ENCODE peak calls at places on chromosome 2, in five cellular contexts. K is brain microvascular endothelial cell, V is psoas muscle, X is GM06990, P is aorta. R is an unnamed sample.

GRCh38 chr2:98471402-98472131 is 26.9 kb downstream of the INPP4A start:
- DNase-seq in K (no peak), V (no peak), X (no peak), P (no peak), R (no peak)

GRCh38 chr2:234919711-234920110 is 32.1 kb upstream of the SH3BP4 start:
- DNase-seq in K (peak; percentile 44), V (no peak), X (no peak), P (no peak), R (no peak)

GRCh38 chr2:48249631-48250473 is 280.1 kb upstream of the STON1 start:
- DNase-seq in K (no peak), V (no peak), X (no peak), P (no peak), R (peak; percentile 34)

GRCh38 chr2:96538487-96539214 is 2.1 kb downstream of the ARID5A start:
- DNase-seq in K (peak; percentile 47), V (peak; percentile 76), X (peak; percentile 60), P (peak; percentile 93), R (no peak)

GRCh38 chr2:100196786-100197494 is 54.5 kb upstream of the AFF3 start:
- DNase-seq in K (no peak), V (no peak), X (no peak), P (no peak), R (no peak)

GRCh38 chr2:28161466-28161865 is 231.2 kb upstream of the FOSL2 start:
- DNase-seq in K (no peak), V (no peak), X (no peak), P (no peak), R (peak; percentile 15)

GRCh38 chr2:100381240-100381639 is 36.2 kb downstream of the CHST10 start:
- DNase-seq in K (peak; percentile 71), V (peak; percentile 69), X (peak; percentile 26), P (peak; percentile 87), R (peak; percentile 54)

GRCh38 chr2:61660511-61661388 is 122.6 kb upstream of the XPO1 start:
- DNase-seq in K (peak; percentile 16), V (peak; percentile 18), X (no peak), P (no peak), R (no peak)

GRCh38 chr2:180040146-180040925 is 33.2 kb upstream of the CWC22 start:
- DNase-seq in K (peak; percentile 77), V (no peak), X (no peak), P (no peak), R (no peak)

GRCh38 chr2:2191110-2191707 is 139.9 kb downstream of the MYT1L start:
- DNase-seq in K (no peak), V (no peak), X (no peak), P (no peak), R (no peak)

GRCh38 chr2:191758420-191759199 is 80.7 kb downstream of the NABP1 start:
- DNase-seq in K (peak; percentile 54), V (peak; percentile 17), X (peak; percentile 35), P (peak; percentile 60), R (peak; percentile 56)

DNA sequence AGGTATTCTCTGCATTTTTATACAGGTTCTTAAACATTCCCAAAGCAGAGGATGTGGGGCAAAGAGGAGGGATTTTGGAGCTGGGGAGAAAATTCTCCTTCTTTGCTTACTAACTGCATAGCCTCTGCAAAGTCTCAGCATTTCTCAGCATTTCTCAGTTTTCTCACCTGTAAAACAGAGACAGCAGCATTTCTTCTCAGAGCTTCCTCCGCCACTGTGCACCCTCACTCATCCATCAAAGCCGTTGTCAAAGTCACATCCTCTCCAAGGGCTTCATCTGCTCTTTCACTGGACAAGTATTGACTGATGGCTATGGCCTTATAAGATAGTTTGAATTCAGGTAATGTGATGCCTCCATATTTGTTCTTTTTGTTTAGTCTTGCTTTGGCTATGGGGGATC is 17.4 kb downstream of the MYO7B start:
- DNase-seq in K (no peak), V (no peak), X (no peak), P (no peak), R (no peak)
- H3K27me3 ChIP-seq in K (no peaks in the 10 kb centered on the region), V (no peaks in the 10 kb centered on the region), X (no peaks in the 10 kb centered on the region), P (no peaks in the 10 kb centered on the region), R (no peaks in the 10 kb centered on the region)

GRCh38 chr2:151290467-151290866 is 999 bp upstream of the NMI start:
- DNase-seq in K (no peak), V (no peak), X (no peak), P (no peak), R (no peak)
- H3K4me3 ChIP-seq in K (no peak overlapping the region), V (peak overlapping the region; percentile 89), X (peak overlapping the region; percentile 84), P (no peak overlapping the region), R (peak overlapping the region; percentile 61)

GRCh38 chr2:65077898-65078297 is 21.7 kb downstream of the CEP68 start:
- DNase-seq in K (no peak), V (no peak), X (no peak), P (no peak), R (no peak)
- H3K36me3 ChIP-seq in K (peaks cover 58% of the 10 kb centered on the region), V (peaks cover 90% of the 10 kb centered on the region), X (peaks cover 37% of the 10 kb centered on the region), P (peaks cover 2% of the 10 kb centered on the region), R (peaks cover 64% of the 10 kb centered on the region)

DNA sequence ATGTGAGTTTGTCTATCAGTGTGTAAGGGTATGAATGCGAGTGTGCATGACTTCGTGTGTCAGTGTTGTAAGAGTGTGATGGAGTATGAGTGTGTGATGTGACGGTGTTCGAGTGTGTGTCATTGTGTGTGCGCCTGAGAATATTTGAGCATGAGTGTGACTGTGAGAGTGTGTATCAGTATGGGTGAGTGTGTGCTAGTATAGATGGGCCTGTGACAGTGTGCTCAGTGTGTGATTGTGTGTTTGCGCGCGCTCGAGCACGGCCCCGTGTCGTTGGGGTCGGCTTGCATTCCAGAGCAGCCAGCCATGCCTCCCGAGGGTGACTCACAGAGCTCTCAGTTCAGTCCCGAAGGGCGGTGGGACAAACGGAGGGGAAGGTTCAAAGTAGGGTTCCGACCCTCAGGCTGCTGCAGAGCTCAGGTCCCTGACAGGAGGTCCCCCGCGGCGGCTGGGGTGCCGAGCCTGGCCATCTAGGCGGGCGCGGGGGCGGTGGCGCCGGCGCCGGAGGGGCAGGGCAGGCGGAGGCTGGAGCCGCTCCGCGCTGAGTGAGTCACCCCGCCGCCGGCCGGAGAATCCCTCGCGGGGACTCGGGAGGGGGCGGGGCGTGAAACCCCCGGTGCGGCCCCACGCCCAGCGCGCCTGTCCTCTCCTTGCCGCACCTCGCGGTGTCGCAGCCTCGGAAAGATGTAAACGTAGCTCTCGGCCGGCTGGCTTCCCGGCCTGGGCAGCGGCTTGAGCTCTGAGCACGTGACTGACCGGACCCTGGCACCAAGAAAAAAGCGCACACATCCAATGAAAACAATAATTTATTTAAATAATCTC is 3.8 kb downstream of the DLX2 start:
- DNase-seq in K (peak; percentile 74), V (peak; percentile 58), X (peak; percentile 64), P (no peak), R (peak; percentile 91)
- H3K27me3 ChIP-seq in K (peaks cover 21% of the 10 kb centered on the region), V (peaks cover 100% of the 10 kb centered on the region), X (no peaks in the 10 kb centered on the region), P (peaks cover 3% of the 10 kb centered on the region), R (no peaks in the 10 kb centered on the region)

GRCh38 chr2:36476411-36476810 is 120.8 kb downstream of the CRIM1 start:
- DNase-seq in K (no peak), V (no peak), X (no peak), P (no peak), R (no peak)
- H3K4me3 ChIP-seq in K (no peak overlapping the region), V (no peak overlapping the region), X (no peak overlapping the region), P (no peak overlapping the region), R (no peak overlapping the region)

GRCh38 chr2:238250896-238251295 is 11.1 kb upstream of the HES6 start:
- DNase-seq in K (no peak), V (no peak), X (no peak), P (peak; percentile 17), R (no peak)

GRCh38 chr2:238251331-238251730 is 11.5 kb upstream of the HES6 start:
- DNase-seq in K (no peak), V (no peak), X (no peak), P (peak; percentile 38), R (no peak)

GRCh38 chr2:238251986-238252385 is 12.1 kb upstream of the HES6 start:
- DNase-seq in K (no peak), V (no peak), X (no peak), P (peak; percentile 32), R (no peak)

GRCh38 chr2:238254095-238254494 is 14.3 kb upstream of the HES6 start:
- DNase-seq in K (no peak), V (no peak), X (no peak), P (no peak), R (no peak)

GRCh38 chr2:238252766-238253630 is 13.2 kb upstream of the HES6 start:
- DNase-seq in K (no peak), V (no peak), X (no peak), P (peak; percentile 44), R (no peak)
- H3K36me3 ChIP-seq in K (no peaks in the 10 kb centered on the region), V (peaks cover 82% of the 10 kb centered on the region), X (peaks cover 33% of the 10 kb centered on the region), P (peaks cover 5% of the 10 kb centered on the region), R (peaks cover 4% of the 10 kb centered on the region)

DNA sequence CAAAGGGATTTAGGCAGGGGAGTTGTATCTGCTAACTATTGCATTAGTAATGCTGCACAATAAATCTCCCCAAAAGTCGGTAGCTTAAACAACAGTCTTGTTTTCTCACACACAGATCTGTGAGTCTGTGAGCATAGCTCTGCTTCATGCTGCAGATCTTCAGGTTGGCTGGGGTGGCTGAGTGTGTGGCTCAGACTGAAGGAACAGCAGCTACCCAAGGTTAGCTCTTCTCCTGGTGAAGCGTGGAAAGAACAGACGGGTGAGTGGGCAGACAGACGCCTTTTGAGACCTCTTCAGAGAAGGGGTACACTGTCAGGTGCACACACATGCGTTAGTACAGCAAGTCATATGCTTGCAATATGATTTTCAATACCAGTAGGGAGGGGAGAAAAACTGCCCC is 3.9 kb upstream of the CCDC85A start:
- DNase-seq in K (no peak), V (no peak), X (no peak), P (no peak), R (no peak)
- H3K27me3 ChIP-seq in K (peaks cover 16% of the 10 kb centered on the region), V (peaks cover 15% of the 10 kb centered on the region), X (no peaks in the 10 kb centered on the region), P (peaks cover 4% of the 10 kb centered on the region), R (peaks cover 6% of the 10 kb centered on the region)

DNA sequence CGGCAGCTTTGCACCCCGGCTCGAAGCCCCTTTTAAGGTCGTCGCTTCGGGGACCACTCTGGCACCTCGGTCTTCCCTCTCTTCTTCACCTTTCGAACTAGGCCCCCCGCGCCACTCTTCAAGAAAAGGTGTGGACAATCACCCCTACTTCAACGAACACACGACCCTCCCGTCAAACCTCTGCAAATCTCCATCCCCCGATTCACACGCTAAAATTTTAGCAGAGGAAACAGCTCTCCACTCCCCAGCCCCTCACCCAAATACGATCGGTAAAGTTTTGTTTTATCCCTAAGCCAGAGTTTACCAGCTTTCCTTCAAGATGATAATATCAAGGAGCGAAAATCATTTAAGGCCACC is 85.4 kb downstream of the RBMS1 start:
- DNase-seq in K (no peak), V (no peak), X (no peak), P (no peak), R (no peak)
- H3K4me3 ChIP-seq in K (peak overlapping the region; percentile 47), V (peak overlapping the region; percentile 94), X (no peak overlapping the region), P (peak overlapping the region; percentile 99), R (peak overlapping the region; percentile 43)

GRCh38 chr2:20292984-20293383 is 57.7 kb downstream of the PUM2 start:
- DNase-seq in K (no peak), V (no peak), X (no peak), P (no peak), R (no peak)

GRCh38 chr2:20294231-20294630 is 56.4 kb downstream of the PUM2 start:
- DNase-seq in K (no peak), V (no peak), X (no peak), P (no peak), R (no peak)

GRCh38 chr2:20291106-20291564 is 59.5 kb downstream of the PUM2 start:
- DNase-seq in K (peak; percentile 88), V (no peak), X (no peak), P (no peak), R (peak; percentile 66)

GRCh38 chr2:20288941-20289340 is 61.7 kb downstream of the PUM2 start:
- DNase-seq in K (peak; percentile 8), V (no peak), X (no peak), P (no peak), R (peak; percentile 62)

GRCh38 chr2:20291846-20292408 is 58.7 kb downstream of the PUM2 start:
- DNase-seq in K (no peak), V (no peak), X (no peak), P (no peak), R (no peak)
- H3K36me3 ChIP-seq in K (peaks cover 5% of the 10 kb centered on the region), V (peaks cover 85% of the 10 kb centered on the region), X (peaks cover 12% of the 10 kb centered on the region), P (peaks cover 4% of the 10 kb centered on the region), R (peaks cover 74% of the 10 kb centered on the region)